ENCODE peak calls at places on chromosomes 2 and 18, in four cellular contexts. D is K562, J is stomach, M is retinal pigment epithelial cell. O is an unnamed sample.

GRCh38 chr2:95372216-95372829 is 30.2 kb upstream of the FAHD2A start:
- DNase-seq in D (no peak), J (no peak), M (no peak), O (no peak)

GRCh38 chr18:4843771-4844170 is 353.3 kb downstream of the AKAIN1 start:
- DNase-seq in D (no peak), J (no peak), M (no peak), O (no peak)

GRCh38 chr2:47686018-47686417 is 96.9 kb upstream of the MSH6 start:
- DNase-seq in D (no peak), J (no peak), M (no peak), O (no peak)

GRCh38 chr2:96934096-96934495 is 52.3 kb downstream of the FAM178B start:
- DNase-seq in D (no peak), J (no peak), M (no peak), O (no peak)

GRCh38 chr2:29443627-29444026 is 328.4 kb downstream of the CLIP4 start:
- DNase-seq in D (no peak), J (no peak), M (no peak), O (no peak)

GRCh38 chr2:71746946-71747501 is 293.7 kb downstream of the DYSF start:
- DNase-seq in D (peak; percentile 32), J (no peak), M (no peak), O (no peak)

GRCh38 chr2:227566012-227566411 is 32.7 kb upstream of the SCYGR2 start:
- DNase-seq in D (no peak), J (no peak), M (no peak), O (no peak)

GRCh38 chr18:79949571-79950439 is 1.6 kb downstream of the SLC66A2 start:
- DNase-seq in D (no peak), J (peak; percentile 32), M (no peak), O (no peak)

GRCh38 chr2:190904644-190905043 is 24.0 kb downstream of the GLS start:
- DNase-seq in D (no peak), J (no peak), M (no peak), O (no peak)

GRCh38 chr2:110891626-110892025 is 159.3 kb downstream of the ACOXL start:
- DNase-seq in D (no peak), J (no peak), M (no peak), O (no peak)
- TF ChIP-seq CTCF in D (no peak), J (no peak), M (no peak), O (no peak)

DNA sequence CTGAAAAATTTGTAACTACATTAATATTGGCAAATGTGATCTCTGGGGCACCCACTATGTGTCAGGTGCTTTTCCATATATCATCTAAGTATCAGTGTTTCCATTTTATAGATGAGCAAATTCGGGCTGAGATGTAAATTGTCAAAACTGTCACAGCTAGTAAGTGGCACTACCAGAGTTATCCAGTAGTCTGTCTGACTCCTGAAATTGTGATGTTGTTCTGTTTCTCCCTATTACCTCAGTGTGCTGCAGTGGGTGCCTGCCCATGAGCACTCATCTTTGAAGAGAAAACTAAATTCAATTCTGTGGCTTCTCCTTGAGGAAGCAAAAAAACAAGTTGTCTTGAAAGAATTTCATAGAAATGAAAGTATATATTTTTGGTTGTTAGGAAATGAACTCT is 467.4 kb upstream of the FANCL start:
- DNase-seq in D (peak; percentile 43), J (no peak), M (no peak), O (no peak)
- TF ChIP-seq CTCF in D (no peak), J (no peak), M (no peak), O (no peak)

DNA sequence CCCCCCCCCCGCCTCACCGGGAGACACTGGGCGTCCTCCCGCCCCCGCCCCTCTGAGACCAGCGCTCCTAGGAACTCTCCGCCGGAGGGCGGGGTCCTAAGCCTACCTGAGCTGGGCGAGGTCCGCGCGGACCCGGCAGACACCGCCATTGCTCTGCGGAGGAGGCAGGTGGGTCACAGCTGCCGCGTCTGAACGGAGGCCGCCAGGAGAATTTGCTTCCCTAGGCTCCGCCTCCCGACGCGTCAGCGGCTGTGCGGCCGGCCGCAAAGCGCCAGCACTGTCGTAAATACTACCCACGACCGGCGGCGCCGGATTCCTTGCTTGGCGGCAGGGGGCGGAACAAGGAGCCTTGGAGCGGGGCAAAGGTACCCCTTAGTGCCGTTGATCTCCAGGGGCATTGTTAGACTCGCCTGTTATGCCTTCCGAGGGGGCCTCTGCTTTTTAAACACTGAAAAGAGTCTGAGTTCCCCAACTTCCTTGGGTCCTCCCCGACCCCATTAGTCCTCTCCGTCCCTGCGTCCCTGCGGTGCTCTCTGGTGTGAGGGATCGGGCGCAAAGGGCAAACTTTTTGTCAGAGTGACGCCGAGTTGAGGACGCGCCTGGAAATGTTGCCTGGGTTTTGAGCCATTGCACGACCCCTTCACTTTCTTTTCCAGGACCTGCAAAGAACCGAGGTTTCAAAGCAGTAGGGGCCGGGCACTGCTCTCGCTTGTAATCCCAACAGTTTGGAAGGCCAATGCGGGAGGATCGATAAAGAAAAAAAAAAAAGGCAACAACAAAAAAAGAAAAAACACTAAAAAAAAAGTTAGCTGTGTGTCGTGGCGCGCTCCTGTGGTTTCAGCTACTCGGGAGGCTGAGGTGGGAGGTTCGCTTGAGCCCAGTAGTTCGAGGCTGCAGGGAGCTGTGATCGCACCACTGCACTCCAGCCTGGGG is at the start of gene GGCX:
- DNase-seq in D (peak; percentile 97), J (peak; percentile 96), M (peak; percentile 83), O (peak; percentile 98)
- TF ChIP-seq CTCF in D (no peak), J (no peak), M (no peak), O (no peak)

DNA sequence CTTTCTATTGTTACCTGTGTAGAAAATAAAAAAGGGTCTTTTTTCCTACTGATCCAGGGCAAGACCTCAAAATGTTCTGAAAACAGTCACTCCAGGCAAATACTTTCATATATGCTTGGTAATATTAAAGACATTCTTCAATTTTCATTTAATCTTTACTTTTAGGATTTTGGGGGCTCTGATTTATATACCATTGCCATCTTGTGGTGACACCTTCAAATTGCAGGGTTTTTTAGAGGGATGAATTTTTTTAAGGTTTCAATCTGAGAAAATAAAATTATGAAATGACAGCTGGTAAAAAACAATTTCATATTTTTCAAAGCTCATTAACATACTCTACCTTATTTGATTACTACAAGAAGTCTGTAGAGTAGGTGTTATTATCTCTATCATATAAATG is 26.8 kb downstream of the MAPK4 start:
- DNase-seq in D (no peak), J (no peak), M (no peak), O (no peak)
- TF ChIP-seq CTCF in D (no peak), J (peak; percentile 14), M (peak; percentile 14), O (peak; percentile 30)

DNA sequence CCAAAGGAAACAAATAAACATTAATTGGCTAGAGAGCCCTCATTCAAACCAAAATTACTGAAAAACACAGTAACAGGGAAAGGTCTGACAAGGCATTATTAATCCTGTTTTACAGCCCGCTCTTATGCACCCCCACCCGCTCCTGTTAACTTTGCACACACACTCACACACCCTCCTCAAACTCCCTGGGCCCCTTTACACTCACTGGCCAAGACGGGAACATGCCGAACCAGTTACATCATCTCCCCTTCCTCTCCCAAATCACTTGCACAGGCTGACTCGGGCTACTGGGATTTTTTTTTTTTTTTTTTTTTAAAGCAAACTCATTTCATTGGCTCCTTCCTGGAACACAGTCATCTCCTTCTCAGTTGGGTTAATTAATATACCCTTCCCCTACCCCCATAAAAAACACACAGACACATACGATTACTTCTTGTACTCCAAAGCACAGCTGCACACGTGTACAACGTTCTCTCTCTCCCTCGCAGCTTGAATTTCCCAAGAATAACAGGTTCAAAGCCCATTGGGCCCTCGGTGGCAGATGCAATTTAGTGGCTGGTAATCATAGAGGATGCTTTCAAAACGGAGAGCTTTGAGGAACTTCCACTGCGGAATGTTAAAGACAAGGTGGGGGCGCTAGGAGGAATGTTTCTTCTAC is 31.8 kb downstream of the KLF7 start:
- DNase-seq in D (no peak), J (no peak), M (peak; percentile 52), O (no peak)
- TF ChIP-seq CTCF in D (no peak), J (no peak), M (no peak), O (no peak)